ENCODE peak calls at places on chromosome X, in five cellular contexts. One of them, this sample, is unnamed.

GRCh38 chrX:41688835-41689234 is at the start of gene GPR34:
- DNase-seq in prostate gland: no peak
- DNase-seq in heart left ventricle: no peak
- DNase-seq in Peyer's patch: no peak
- DNase-seq in K562: no peak
- DNase-seq in this sample: no peak

GRCh38 chrX:136754641-136755040 is 26.1 kb downstream of the ARHGEF6 start:
- DNase-seq in Peyer's patch: no peak
- DNase-seq in prostate gland: peak; percentile 3
- DNase-seq in K562: no peak
- DNase-seq in heart left ventricle: peak; percentile 62
- DNase-seq in this sample: no peak

GRCh38 chrX:19805054-19805690 is 82.2 kb downstream of the SH3KBP1 start:
- DNase-seq in prostate gland: no peak
- DNase-seq in Peyer's patch: no peak
- DNase-seq in heart left ventricle: no peak
- DNase-seq in K562: no peak
- DNase-seq in this sample: no peak

GRCh38 chrX:80765226-80765625 is 44.5 kb downstream of the BRWD3 start:
- DNase-seq in prostate gland: no peak
- DNase-seq in heart left ventricle: no peak
- DNase-seq in K562: no peak
- DNase-seq in Peyer's patch: no peak
- DNase-seq in this sample: no peak

GRCh38 chrX:122188751-122189150 is 995.3 kb upstream of the GRIA3 start:
- DNase-seq in prostate gland: no peak
- DNase-seq in K562: no peak
- DNase-seq in heart left ventricle: no peak
- DNase-seq in Peyer's patch: no peak
- DNase-seq in this sample: no peak

GRCh38 chrX:19846995-19847790 is 40.2 kb downstream of the SH3KBP1 start:
- DNase-seq in heart left ventricle: no peak
- DNase-seq in K562: peak; percentile 16
- DNase-seq in Peyer's patch: no peak
- DNase-seq in prostate gland: no peak
- DNase-seq in this sample: peak; percentile 45

GRCh38 chrX:136662976-136663375 is 15.0 kb downstream of the CD40LG start:
- DNase-seq in Peyer's patch: no peak
- DNase-seq in prostate gland: no peak
- DNase-seq in K562: no peak
- DNase-seq in heart left ventricle: no peak
- DNase-seq in this sample: no peak

GRCh38 chrX:112645774-112646173 is 34.0 kb downstream of the LHFPL1 start:
- DNase-seq in prostate gland: no peak
- DNase-seq in K562: no peak
- DNase-seq in Peyer's patch: no peak
- DNase-seq in heart left ventricle: no peak
- DNase-seq in this sample: no peak

GRCh38 chrX:129678176-129678880 is 23.6 kb upstream of the APLN start:
- DNase-seq in prostate gland: no peak
- DNase-seq in Peyer's patch: peak; percentile 66
- DNase-seq in K562: no peak
- DNase-seq in heart left ventricle: peak; percentile 66
- DNase-seq in this sample: no peak

GRCh38 chrX:109352121-109352556 is 129.7 kb downstream of the GUCY2F start:
- DNase-seq in prostate gland: no peak
- DNase-seq in heart left ventricle: no peak
- DNase-seq in K562: no peak
- DNase-seq in Peyer's patch: no peak
- DNase-seq in this sample: no peak

GRCh38 chrX:20230406-20230805 is 36.3 kb downstream of the RPS6KA3 start:
- DNase-seq in Peyer's patch: no peak
- DNase-seq in heart left ventricle: no peak
- DNase-seq in K562: no peak
- DNase-seq in prostate gland: no peak
- DNase-seq in this sample: no peak

GRCh38 chrX:125090046-125090445 is 229.6 kb upstream of the TEX13C start:
- DNase-seq in Peyer's patch: no peak
- DNase-seq in heart left ventricle: no peak
- DNase-seq in K562: no peak
- DNase-seq in prostate gland: no peak
- DNase-seq in this sample: no peak

GRCh38 chrX:72052415-72053090 is 79.2 kb downstream of the RTL5 start:
- DNase-seq in prostate gland: no peak
- DNase-seq in Peyer's patch: no peak
- DNase-seq in heart left ventricle: no peak
- DNase-seq in K562: no peak
- DNase-seq in this sample: no peak

GRCh38 chrX:9141496-9141895 is 107.6 kb upstream of the FAM9B start:
- DNase-seq in prostate gland: no peak
- DNase-seq in heart left ventricle: no peak
- DNase-seq in K562: no peak
- DNase-seq in Peyer's patch: no peak
- DNase-seq in this sample: no peak

GRCh38 chrX:71976753-71977152 is 66.1 kb downstream of the NHSL2 start:
- DNase-seq in Peyer's patch: no peak
- DNase-seq in heart left ventricle: no peak
- DNase-seq in prostate gland: no peak
- DNase-seq in K562: no peak
- DNase-seq in this sample: no peak

GRCh38 chrX:107825698-107826285 is at the start of gene MID2:
- DNase-seq in K562: no peak
- DNase-seq in prostate gland: peak; percentile 83
- DNase-seq in heart left ventricle: peak; percentile 51
- DNase-seq in Peyer's patch: peak; percentile 75
- DNase-seq in this sample: peak; percentile 59

GRCh38 chrX:140821280-140821679 is 111.7 kb downstream of the LINC00632 start:
- DNase-seq in heart left ventricle: no peak
- DNase-seq in K562: no peak
- DNase-seq in prostate gland: no peak
- DNase-seq in Peyer's patch: no peak
- DNase-seq in this sample: no peak

GRCh38 chrX:68928401-68928800 is 99.6 kb downstream of the EFNB1 start:
- DNase-seq in heart left ventricle: no peak
- DNase-seq in prostate gland: no peak
- DNase-seq in Peyer's patch: no peak
- DNase-seq in K562: no peak
- DNase-seq in this sample: no peak

DNA sequence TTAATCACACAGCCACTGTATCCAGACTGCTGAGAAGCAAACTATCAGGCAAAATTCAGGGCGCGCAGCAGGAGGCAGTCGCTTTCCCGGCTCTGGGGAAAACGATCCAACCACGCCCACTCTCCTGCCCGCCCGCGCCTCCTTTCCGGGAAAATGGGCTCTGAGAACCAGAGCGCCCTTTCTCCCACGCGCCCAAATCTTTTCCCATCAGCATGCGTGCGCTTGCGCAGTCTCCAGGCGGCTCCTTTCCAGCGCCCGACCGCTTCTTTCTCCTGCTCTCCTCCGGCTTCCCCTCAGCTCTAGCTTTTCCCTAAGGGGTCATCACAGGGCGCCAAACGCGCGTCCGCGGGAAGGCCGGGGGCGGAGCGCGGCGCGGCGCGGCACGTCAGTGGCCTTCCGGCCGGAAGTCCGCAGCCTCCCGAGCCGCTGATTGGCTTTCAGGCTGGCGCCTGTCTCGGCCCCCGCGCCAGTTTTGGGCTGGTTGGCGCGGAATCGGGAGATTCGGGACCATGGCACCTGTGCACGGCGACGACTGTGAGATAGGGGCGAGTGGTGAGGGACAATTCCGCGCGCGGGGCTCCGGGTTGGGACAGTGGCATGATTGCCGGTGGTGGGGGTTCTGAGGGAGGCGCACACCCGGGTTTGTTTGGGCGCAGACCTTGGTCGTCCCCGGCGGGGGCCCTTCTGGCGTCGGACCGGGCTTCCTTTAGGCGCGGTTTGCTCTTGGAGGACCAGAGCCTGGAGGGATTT is at the start of gene POLA1:
- DNase-seq in Peyer's patch: peak; percentile 87
- DNase-seq in K562: peak; percentile 88
- DNase-seq in heart left ventricle: peak; percentile 94
- DNase-seq in prostate gland: peak; percentile 82
- DNase-seq in this sample: peak; percentile 88
- TF ChIP-seq POLR2A in Peyer's patch: no peak
- TF ChIP-seq POLR2A in K562: peak; percentile 86
- TF ChIP-seq POLR2A in heart left ventricle: peak; percentile 23
- TF ChIP-seq POLR2A in prostate gland: no peak
- TF ChIP-seq POLR2A in this sample: no peak

GRCh38 chrX:46554942-46555341 is 9.7 kb upstream of the ZNF674 start:
- DNase-seq in Peyer's patch: no peak
- DNase-seq in heart left ventricle: no peak
- DNase-seq in K562: no peak
- DNase-seq in prostate gland: no peak
- DNase-seq in this sample: no peak
- TF ChIP-seq CTCF in Peyer's patch: peak; percentile 42
- TF ChIP-seq CTCF in heart left ventricle: peak; percentile 6
- TF ChIP-seq CTCF in K562: peak; percentile 39
- TF ChIP-seq CTCF in prostate gland: peak; percentile 14
- TF ChIP-seq CTCF in this sample: no peak

GRCh38 chrX:48470110-48470832 is at the start of gene SLC38A5:
- DNase-seq in K562: peak; percentile 76
- DNase-seq in heart left ventricle: no peak
- DNase-seq in prostate gland: no peak
- DNase-seq in Peyer's patch: no peak
- DNase-seq in this sample: no peak
- H3K4me3 ChIP-seq in K562: peak within 1 kb of the TSS; percentile 78
- H3K4me3 ChIP-seq in heart left ventricle: peak within 1 kb of the TSS; percentile 46
- H3K4me3 ChIP-seq in prostate gland: no peak within 1 kb of the TSS
- H3K4me3 ChIP-seq in Peyer's patch: peak within 1 kb of the TSS; percentile 43
- H3K4me3 ChIP-seq in this sample: no peak within 1 kb of the TSS

GRCh38 chrX:30005821-30006220 is 209.5 kb upstream of the MAGEB2 start:
- DNase-seq in heart left ventricle: no peak
- DNase-seq in K562: no peak
- DNase-seq in prostate gland: no peak
- DNase-seq in Peyer's patch: no peak
- DNase-seq in this sample: no peak

GRCh38 chrX:30015440-30015839 is 199.9 kb upstream of the MAGEB2 start:
- DNase-seq in heart left ventricle: no peak
- DNase-seq in K562: no peak
- DNase-seq in Peyer's patch: no peak
- DNase-seq in prostate gland: no peak
- DNase-seq in this sample: no peak

DNA sequence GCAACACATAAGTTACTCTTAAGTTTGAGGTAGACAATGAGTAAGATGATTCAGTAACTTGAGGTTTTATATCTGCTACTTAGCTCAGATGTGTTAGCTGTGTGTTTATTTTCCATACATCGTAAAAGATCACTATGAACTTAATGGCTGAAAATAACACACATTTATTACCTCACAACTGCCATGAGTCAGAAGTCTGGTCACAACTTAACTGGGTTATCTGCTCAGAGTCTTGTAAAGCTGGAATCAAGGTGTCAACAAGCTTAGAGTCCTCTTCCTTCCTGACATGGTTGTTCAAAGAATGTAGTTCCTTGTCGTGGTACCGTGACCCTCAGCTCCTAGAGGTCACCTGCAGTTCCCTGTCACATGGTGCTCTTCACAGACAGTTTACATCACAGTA is 204.9 kb upstream of the MAGEB2 start:
- DNase-seq in heart left ventricle: no peak
- DNase-seq in K562: no peak
- DNase-seq in Peyer's patch: no peak
- DNase-seq in prostate gland: no peak
- DNase-seq in this sample: no peak
- TF ChIP-seq POLR2A in heart left ventricle: no peak
- TF ChIP-seq POLR2A in K562: no peak
- TF ChIP-seq POLR2A in Peyer's patch: no peak
- TF ChIP-seq POLR2A in prostate gland: no peak
- TF ChIP-seq POLR2A in this sample: no peak

GRCh38 chrX:86348669-86349068 is 200.4 kb downstream of the DACH2 start:
- DNase-seq in prostate gland: no peak
- DNase-seq in Peyer's patch: no peak
- DNase-seq in heart left ventricle: no peak
- DNase-seq in K562: no peak
- DNase-seq in this sample: no peak
- TF ChIP-seq CTCF in prostate gland: no peak
- TF ChIP-seq CTCF in Peyer's patch: no peak
- TF ChIP-seq CTCF in heart left ventricle: no peak
- TF ChIP-seq CTCF in K562: no peak
- TF ChIP-seq CTCF in this sample: no peak

DNA sequence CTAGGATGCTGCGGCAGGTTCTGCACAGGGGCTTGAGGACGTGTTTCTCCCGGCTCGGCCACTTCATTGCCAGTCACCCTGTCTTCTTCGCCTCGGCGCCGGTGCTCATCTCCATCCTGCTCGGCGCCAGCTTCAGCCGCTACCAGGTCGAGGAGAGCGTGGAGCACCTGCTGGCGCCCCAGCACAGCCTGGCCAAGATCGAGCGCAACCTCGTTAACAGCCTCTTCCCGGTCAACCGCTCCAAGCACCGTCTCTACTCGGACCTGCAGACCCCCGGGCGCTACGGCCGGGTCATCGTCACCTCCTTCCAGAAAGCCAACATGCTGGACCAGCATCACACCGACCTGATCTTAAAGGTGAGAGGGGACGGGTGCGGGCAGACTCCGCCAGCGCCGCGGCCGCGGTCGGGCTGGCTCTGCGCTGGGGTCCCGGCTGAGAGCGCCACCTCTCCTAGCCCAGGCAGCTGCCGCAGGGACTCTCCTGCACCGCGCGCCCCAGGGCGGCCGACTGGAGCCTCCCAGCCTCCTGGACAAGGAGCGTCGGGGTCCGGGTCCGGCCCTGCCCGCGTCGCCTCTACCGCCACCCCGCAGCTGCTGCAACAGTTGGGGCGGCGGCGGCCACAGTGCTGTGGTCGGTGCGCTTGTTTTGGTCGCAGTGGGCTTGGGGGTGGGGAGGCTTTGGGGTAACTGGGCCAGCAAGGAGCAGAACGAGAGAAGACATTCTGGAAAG is 386 bp downstream of the PTCHD1 start:
- DNase-seq in heart left ventricle: no peak
- DNase-seq in K562: no peak
- DNase-seq in Peyer's patch: no peak
- DNase-seq in prostate gland: no peak
- DNase-seq in this sample: no peak
- H3K4me3 ChIP-seq in heart left ventricle: peak overlapping the region; percentile 20
- H3K4me3 ChIP-seq in K562: no peak overlapping the region
- H3K4me3 ChIP-seq in Peyer's patch: no peak overlapping the region
- H3K4me3 ChIP-seq in prostate gland: peak overlapping the region; percentile 29
- H3K4me3 ChIP-seq in this sample: no peak overlapping the region

DNA sequence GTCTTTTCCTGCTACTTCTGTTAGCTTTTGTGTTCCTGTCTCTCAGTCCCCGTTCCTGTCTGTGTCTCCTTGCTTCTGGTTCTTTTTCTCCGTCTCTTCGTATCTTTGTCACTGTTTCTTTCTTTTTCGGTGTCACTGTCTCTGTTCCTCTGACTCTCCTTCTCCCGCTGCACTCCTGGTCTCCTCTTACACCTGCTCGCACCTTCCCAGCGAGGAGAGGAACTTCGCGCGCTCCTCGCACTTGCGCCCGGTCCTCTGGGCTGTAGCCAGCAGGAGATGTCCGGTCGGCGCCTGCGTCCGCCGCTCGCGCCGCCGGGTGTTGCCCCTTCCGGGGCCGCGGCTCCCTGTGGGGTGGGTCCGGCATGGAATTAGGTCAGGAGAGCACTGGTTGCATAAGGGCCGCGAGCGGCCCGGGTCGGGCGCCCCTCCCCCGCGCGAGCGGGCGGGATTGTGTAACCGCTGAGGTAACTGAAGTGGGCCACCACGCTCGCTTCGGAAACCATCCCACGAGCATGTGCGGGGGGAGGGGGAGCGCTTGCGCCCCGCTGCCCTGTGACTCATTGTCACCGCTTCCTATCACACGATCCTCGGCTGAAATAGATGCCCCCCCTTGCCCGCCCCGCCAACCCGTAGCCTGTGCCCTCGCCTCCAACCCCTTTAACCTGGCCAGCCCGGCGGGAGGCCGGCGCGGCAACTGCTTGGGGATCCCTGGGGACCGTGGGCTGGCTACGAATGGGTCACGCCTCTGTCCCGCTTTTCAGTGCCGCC is 1.6 kb downstream of the LONRF3 start:
- DNase-seq in Peyer's patch: peak; percentile 72
- DNase-seq in prostate gland: peak; percentile 25
- DNase-seq in K562: peak; percentile 65
- DNase-seq in heart left ventricle: peak; percentile 83
- DNase-seq in this sample: peak; percentile 97
- TF ChIP-seq POLR2A in Peyer's patch: no peak
- TF ChIP-seq POLR2A in prostate gland: peak; percentile 16
- TF ChIP-seq POLR2A in K562: peak; percentile 58
- TF ChIP-seq POLR2A in heart left ventricle: no peak
- TF ChIP-seq POLR2A in this sample: no peak